ENCODE peak calls at places on chromosomes 11 and 22, in six cellular contexts. B, W, O, E, R and Y are unnamed samples.

GRCh38 chr22:30159561-30160353 is 79.5 kb downstream of the HORMAD2 start:
- DNase-seq in B (peak; percentile 42), W (no peak), O (peak; percentile 85), E (no peak), R (peak; percentile 7), Y (no peak)

GRCh38 chr22:50226224-50227165 is 18.3 kb downstream of the TUBGCP6 start:
- DNase-seq in B (no peak), W (no peak), O (no peak), E (no peak), R (no peak), Y (no peak)

GRCh38 chr11:132200303-132200936 is 830.0 kb downstream of the NTM start:
- DNase-seq in B (no peak), W (no peak), O (no peak), E (no peak), R (no peak), Y (no peak)

GRCh38 chr11:95078526-95078925 is 11.1 kb upstream of the ENDOD1 start:
- DNase-seq in B (no peak), W (no peak), O (no peak), E (no peak), R (no peak), Y (no peak)

GRCh38 chr22:27238935-27239510 is 562.5 kb downstream of the MN1 start:
- DNase-seq in B (peak; percentile 87), W (peak; percentile 91), O (peak; percentile 99), E (no peak), R (peak; percentile 68), Y (no peak)

GRCh38 chr22:41445171-41446056 is 1.2 kb downstream of the TOB2 start:
- DNase-seq in B (no peak), W (peak; percentile 67), O (no peak), E (peak; percentile 69), R (no peak), Y (peak; percentile 92)

GRCh38 chr11:115848614-115849013 is 344.4 kb upstream of the CADM1 start:
- DNase-seq in B (no peak), W (no peak), O (no peak), E (no peak), R (no peak), Y (no peak)

GRCh38 chr22:20271114-20271994 is 3.2 kb upstream of the RTN4R start:
- DNase-seq in B (no peak), W (no peak), O (no peak), E (no peak), R (no peak), Y (no peak)

GRCh38 chr22:38401336-38402084 is 53.5 kb downstream of the KCNJ4 start:
- DNase-seq in B (no peak), W (no peak), O (no peak), E (no peak), R (no peak), Y (no peak)

GRCh38 chr22:22700631-22701030 is 56.2 kb downstream of the GGTLC2 start:
- DNase-seq in B (no peak), W (no peak), O (no peak), E (no peak), R (no peak), Y (no peak)

GRCh38 chr22:33372875-33373274 is 314.7 kb upstream of the SYN3 start:
- DNase-seq in B (no peak), W (no peak), O (no peak), E (no peak), R (no peak), Y (no peak)
- TF ChIP-seq CTCF in B (no peak), W (no peak), O (no peak), E (no peak), R (no peak), Y (no peak)

DNA sequence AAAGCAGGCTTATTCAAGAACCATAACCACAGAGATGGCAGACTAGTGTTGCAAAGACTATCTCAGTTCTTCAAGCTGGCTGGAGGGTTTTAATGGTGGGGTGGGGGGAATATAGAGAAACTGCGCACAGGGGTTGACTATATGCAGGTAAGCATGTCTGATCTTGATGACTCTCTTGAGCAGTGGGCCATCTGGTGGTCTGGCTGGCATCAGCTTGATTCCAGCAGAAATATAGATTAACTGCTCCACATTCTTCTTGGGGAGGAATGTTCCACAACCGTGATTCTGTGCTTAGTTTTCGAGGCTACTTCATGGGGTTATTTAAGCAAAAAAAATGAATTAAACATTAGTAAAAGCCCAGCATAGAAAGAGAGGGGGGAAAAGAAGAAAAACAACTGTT is 158.8 kb upstream of the PGR start:
- DNase-seq in B (no peak), W (no peak), O (no peak), E (no peak), R (no peak), Y (no peak)
- TF ChIP-seq CTCF in B (no peak), W (no peak), O (no peak), E (no peak), R (no peak), Y (peak; percentile 17)

DNA sequence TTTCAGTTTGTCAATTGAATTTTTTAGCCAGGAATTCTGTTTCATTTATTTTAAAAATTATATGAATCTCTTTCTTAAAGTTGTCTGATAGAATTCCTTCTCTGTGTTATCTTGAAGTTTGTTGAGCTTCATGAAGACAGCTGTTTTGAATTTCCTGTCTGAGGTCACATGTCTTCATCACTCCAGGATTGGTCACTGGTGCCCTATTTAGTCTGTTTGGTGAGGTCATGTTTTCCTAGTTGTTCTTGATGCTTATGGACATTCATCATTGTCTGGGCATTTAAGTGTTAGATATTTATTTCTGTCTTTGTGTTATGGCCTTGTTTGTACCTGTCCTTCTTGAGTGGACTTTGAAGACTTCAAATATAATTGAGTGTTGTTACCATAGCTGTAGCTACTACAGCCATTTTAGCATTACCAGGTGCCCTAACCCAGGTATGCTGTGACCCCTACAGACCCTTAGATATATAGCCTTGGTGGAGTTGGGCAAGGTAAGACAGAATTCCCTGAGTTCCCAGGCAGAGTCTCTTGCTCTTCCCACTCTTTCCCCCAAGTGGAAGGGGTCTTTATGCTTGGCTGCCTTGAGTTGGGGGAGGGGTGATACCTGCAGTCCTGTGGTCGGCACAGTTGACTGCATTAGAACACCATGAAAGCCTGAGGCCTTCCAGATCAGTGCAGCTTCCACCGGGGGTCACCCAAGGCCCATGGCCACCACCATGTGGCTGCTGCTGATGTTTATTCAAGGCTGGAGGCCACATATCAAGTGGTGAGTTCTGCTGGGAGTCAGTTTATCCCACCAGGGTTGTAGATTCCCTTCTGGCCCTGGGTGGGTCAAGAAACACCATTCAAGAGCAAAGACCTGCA is 229.6 kb downstream of the DYNC2H1 start:
- DNase-seq in B (no peak), W (no peak), O (peak; percentile 46), E (peak; percentile 6), R (no peak), Y (peak; percentile 44)
- TF ChIP-seq CTCF in B (peak; percentile 4), W (no peak), O (no peak), E (no peak), R (no peak), Y (peak; percentile 40)

GRCh38 chr11:65872555-65873279 is at the start of gene EFEMP2:
- DNase-seq in B (no peak), W (peak; percentile 64), O (peak; percentile 65), E (peak; percentile 62), R (no peak), Y (peak; percentile 57)

GRCh38 chr11:65873280-65874156 is 918 bp upstream of the EFEMP2 start:
- DNase-seq in B (peak; percentile 83), W (peak; percentile 97), O (peak; percentile 95), E (peak; percentile 92), R (no peak), Y (peak; percentile 96)

GRCh38 chr11:65870706-65871681 is 1.6 kb downstream of the EFEMP2 start:
- DNase-seq in B (no peak), W (peak; percentile 81), O (no peak), E (peak; percentile 96), R (no peak), Y (no peak)

GRCh38 chr11:65870307-65870658 is 2.3 kb downstream of the EFEMP2 start:
- DNase-seq in B (no peak), W (peak; percentile 32), O (no peak), E (no peak), R (no peak), Y (no peak)

DNA sequence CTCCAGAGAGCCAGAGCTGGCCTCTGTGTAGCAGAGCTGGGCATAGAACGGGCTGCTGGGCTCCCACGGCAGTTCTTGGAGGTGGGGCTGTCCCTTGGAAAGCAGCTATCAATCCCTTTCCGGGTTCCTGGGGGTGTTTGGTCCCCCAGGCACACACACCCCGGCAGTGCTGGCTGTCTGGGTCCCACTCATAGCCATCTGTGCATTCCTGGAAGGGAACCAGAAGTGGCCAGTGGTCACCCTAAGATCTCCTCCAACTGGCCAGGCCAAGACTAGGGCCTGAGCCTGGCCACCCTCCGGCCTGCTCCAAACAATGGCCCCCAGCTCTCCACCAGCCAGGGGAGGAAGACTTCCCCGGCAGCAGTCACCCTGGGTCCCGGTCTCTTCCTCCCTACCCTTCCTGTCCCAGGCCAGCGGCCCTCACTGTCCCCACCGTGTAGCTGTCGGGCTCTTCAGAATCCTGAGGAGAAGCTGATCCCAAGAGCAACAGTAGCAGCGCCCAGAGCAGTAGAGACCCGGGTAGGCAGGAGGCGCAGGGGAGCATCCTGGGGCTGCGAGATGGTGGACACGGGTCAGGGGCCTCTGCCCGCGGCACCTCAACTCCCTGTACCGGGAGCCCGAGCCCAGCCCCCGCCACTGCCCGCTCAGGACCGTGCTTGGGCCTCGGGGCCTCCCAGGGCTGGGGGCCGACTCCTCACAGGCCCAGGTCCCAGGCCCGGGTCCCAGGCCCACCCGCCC is 620 bp downstream of the EFEMP2 start:
- DNase-seq in B (no peak), W (peak; percentile 53), O (no peak), E (no peak), R (no peak), Y (peak; percentile 56)
- TF ChIP-seq CTCF in B (peak; percentile 26), W (no peak), O (peak; percentile 34), E (no peak), R (peak; percentile 45), Y (no peak)